ENCODE peak calls at places on chromosomes 11 and 22, in five cellular contexts. One of them, this sample, is unnamed.

GRCh38 chr11:132115454-132115853 is 745.0 kb downstream of the NTM start:
- DNase-seq in GM13977: no peak
- DNase-seq in lower lobe of right lung: no peak
- DNase-seq in CD8-positive, alpha-beta T cell: no peak
- DNase-seq in CD4-positive, alpha-beta T cell: no peak
- DNase-seq in this sample: no peak

GRCh38 chr11:36109850-36110606 is 166.2 kb downstream of the LDLRAD3 start:
- DNase-seq in GM13977: peak
- DNase-seq in lower lobe of right lung: no peak
- DNase-seq in CD8-positive, alpha-beta T cell: no peak
- DNase-seq in CD4-positive, alpha-beta T cell: no peak
- DNase-seq in this sample: no peak

GRCh38 chr11:74546752-74547151 is 45.6 kb upstream of the POLD3 start:
- DNase-seq in GM13977: no peak
- DNase-seq in lower lobe of right lung: no peak
- DNase-seq in CD8-positive, alpha-beta T cell: no peak
- DNase-seq in CD4-positive, alpha-beta T cell: no peak
- DNase-seq in this sample: no peak

GRCh38 chr22:37904572-37905533 is 1.2 kb upstream of the MICALL1 start:
- DNase-seq in GM13977: no peak
- DNase-seq in lower lobe of right lung: no peak
- DNase-seq in CD8-positive, alpha-beta T cell: no peak
- DNase-seq in CD4-positive, alpha-beta T cell: no peak
- DNase-seq in this sample: no peak

GRCh38 chr11:65579291-65579690 is 3.4 kb downstream of the EHBP1L1 start:
- DNase-seq in GM13977: no peak
- DNase-seq in lower lobe of right lung: no peak
- DNase-seq in CD8-positive, alpha-beta T cell: no peak
- DNase-seq in CD4-positive, alpha-beta T cell: no peak
- DNase-seq in this sample: no peak

GRCh38 chr22:48952256-48953102 is 875.2 kb downstream of the BRD1 start:
- DNase-seq in GM13977: no peak
- DNase-seq in lower lobe of right lung: no peak
- DNase-seq in CD8-positive, alpha-beta T cell: no peak
- DNase-seq in CD4-positive, alpha-beta T cell: no peak
- DNase-seq in this sample: no peak

GRCh38 chr11:57131080-57131790 is 50.5 kb upstream of the LRRC55 start:
- DNase-seq in GM13977: no peak
- DNase-seq in lower lobe of right lung: no peak
- DNase-seq in CD8-positive, alpha-beta T cell: no peak
- DNase-seq in CD4-positive, alpha-beta T cell: no peak
- DNase-seq in this sample: no peak

GRCh38 chr22:46968848-46969247 is 206.4 kb downstream of the TBC1D22A start:
- DNase-seq in GM13977: no peak
- DNase-seq in lower lobe of right lung: no peak
- DNase-seq in CD8-positive, alpha-beta T cell: no peak
- DNase-seq in CD4-positive, alpha-beta T cell: no peak
- DNase-seq in this sample: no peak

GRCh38 chr22:19871845-19872778 is 17.4 kb upstream of the GNB1L start:
- DNase-seq in GM13977: no peak
- DNase-seq in lower lobe of right lung: peak
- DNase-seq in CD8-positive, alpha-beta T cell: no peak
- DNase-seq in CD4-positive, alpha-beta T cell: no peak
- DNase-seq in this sample: peak

GRCh38 chr11:105937331-105937730 is 84.7 kb downstream of the MSANTD4 start:
- DNase-seq in GM13977: no peak
- DNase-seq in lower lobe of right lung: no peak
- DNase-seq in CD8-positive, alpha-beta T cell: no peak
- DNase-seq in CD4-positive, alpha-beta T cell: no peak
- DNase-seq in this sample: no peak

GRCh38 chr11:114084414-114084813 is 24.9 kb downstream of the ZBTB16 start:
- DNase-seq in GM13977: no peak
- DNase-seq in lower lobe of right lung: no peak
- DNase-seq in CD8-positive, alpha-beta T cell: no peak
- DNase-seq in CD4-positive, alpha-beta T cell: no peak
- DNase-seq in this sample: no peak

GRCh38 chr11:29312817-29313216 is 704.0 kb downstream of the KCNA4 start:
- DNase-seq in GM13977: no peak
- DNase-seq in lower lobe of right lung: no peak
- DNase-seq in CD8-positive, alpha-beta T cell: no peak
- DNase-seq in CD4-positive, alpha-beta T cell: no peak
- DNase-seq in this sample: no peak

GRCh38 chr11:73980001-73980960 is 2.4 kb downstream of the UCP2 start:
- DNase-seq in GM13977: peak
- DNase-seq in lower lobe of right lung: peak
- DNase-seq in CD8-positive, alpha-beta T cell: peak
- DNase-seq in CD4-positive, alpha-beta T cell: peak
- DNase-seq in this sample: no peak

GRCh38 chr11:28581286-28582242 is 473.4 kb downstream of the METTL15 start:
- DNase-seq in GM13977: no peak
- DNase-seq in lower lobe of right lung: no peak
- DNase-seq in CD8-positive, alpha-beta T cell: no peak
- DNase-seq in CD4-positive, alpha-beta T cell: no peak
- DNase-seq in this sample: no peak

GRCh38 chr11:12506502-12506921 is 129.1 kb downstream of the PARVA start:
- DNase-seq in GM13977: no peak
- DNase-seq in lower lobe of right lung: no peak
- DNase-seq in CD8-positive, alpha-beta T cell: no peak
- DNase-seq in CD4-positive, alpha-beta T cell: no peak
- DNase-seq in this sample: no peak

GRCh38 chr11:12502041-12502440 is 124.7 kb downstream of the PARVA start:
- DNase-seq in GM13977: no peak
- DNase-seq in lower lobe of right lung: no peak
- DNase-seq in CD8-positive, alpha-beta T cell: no peak
- DNase-seq in CD4-positive, alpha-beta T cell: no peak
- DNase-seq in this sample: no peak

GRCh38 chr11:12505183-12505582 is 127.8 kb downstream of the PARVA start:
- DNase-seq in GM13977: no peak
- DNase-seq in lower lobe of right lung: no peak
- DNase-seq in CD8-positive, alpha-beta T cell: no peak
- DNase-seq in CD4-positive, alpha-beta T cell: no peak
- DNase-seq in this sample: no peak

GRCh38 chr11:12502950-12503579 is 125.7 kb downstream of the PARVA start:
- DNase-seq in GM13977: no peak
- DNase-seq in lower lobe of right lung: no peak
- DNase-seq in CD8-positive, alpha-beta T cell: no peak
- DNase-seq in CD4-positive, alpha-beta T cell: no peak
- DNase-seq in this sample: no peak

DNA sequence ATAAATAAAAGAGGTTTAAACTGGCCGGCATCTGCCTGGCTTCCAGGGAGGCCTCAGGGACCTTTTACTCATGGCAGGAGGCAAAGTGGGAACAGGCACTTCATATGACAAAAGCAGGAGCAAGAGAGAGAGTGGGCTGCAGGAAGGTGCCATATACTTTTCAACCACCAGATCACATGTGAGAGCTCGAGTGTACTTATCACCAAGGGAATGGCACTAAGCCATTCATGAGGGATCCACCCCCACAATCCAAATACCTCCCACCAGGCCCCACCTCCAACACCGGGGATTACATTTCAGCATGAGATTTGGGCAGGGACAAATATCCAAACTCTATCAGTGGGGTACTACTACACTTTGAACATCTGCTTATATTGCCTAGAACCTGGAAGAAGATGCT is 126.5 kb downstream of the PARVA start:
- DNase-seq in GM13977: no peak
- DNase-seq in lower lobe of right lung: no peak
- DNase-seq in CD8-positive, alpha-beta T cell: no peak
- DNase-seq in CD4-positive, alpha-beta T cell: no peak
- DNase-seq in this sample: no peak
- TF ChIP-seq CTCF in GM13977: no peak
- TF ChIP-seq CTCF in lower lobe of right lung: no peak
- TF ChIP-seq CTCF in CD8-positive, alpha-beta T cell: no peak
- TF ChIP-seq CTCF in CD4-positive, alpha-beta T cell: no peak
- TF ChIP-seq CTCF in this sample: no peak

GRCh38 chr11:126152586-126152985 is 58.9 kb downstream of the RPUSD4 start:
- DNase-seq in GM13977: no peak
- DNase-seq in lower lobe of right lung: no peak
- DNase-seq in CD8-positive, alpha-beta T cell: no peak
- DNase-seq in CD4-positive, alpha-beta T cell: no peak
- DNase-seq in this sample: no peak

GRCh38 chr11:126149759-126150236 is 61.7 kb downstream of the RPUSD4 start:
- DNase-seq in GM13977: no peak
- DNase-seq in lower lobe of right lung: no peak
- DNase-seq in CD8-positive, alpha-beta T cell: no peak
- DNase-seq in CD4-positive, alpha-beta T cell: no peak
- DNase-seq in this sample: no peak

GRCh38 chr11:126152152-126152551 is 59.3 kb downstream of the RPUSD4 start:
- DNase-seq in GM13977: no peak
- DNase-seq in lower lobe of right lung: no peak
- DNase-seq in CD8-positive, alpha-beta T cell: no peak
- DNase-seq in CD4-positive, alpha-beta T cell: no peak
- DNase-seq in this sample: no peak

GRCh38 chr11:126148317-126148716 is 63.1 kb downstream of the RPUSD4 start:
- DNase-seq in GM13977: no peak
- DNase-seq in lower lobe of right lung: no peak
- DNase-seq in CD8-positive, alpha-beta T cell: no peak
- DNase-seq in CD4-positive, alpha-beta T cell: no peak
- DNase-seq in this sample: no peak

GRCh38 chr11:126150256-126150655 is 61.2 kb downstream of the RPUSD4 start:
- DNase-seq in GM13977: no peak
- DNase-seq in lower lobe of right lung: no peak
- DNase-seq in CD8-positive, alpha-beta T cell: no peak
- DNase-seq in CD4-positive, alpha-beta T cell: no peak
- DNase-seq in this sample: no peak
- TF ChIP-seq CTCF in GM13977: no peak
- TF ChIP-seq CTCF in lower lobe of right lung: no peak
- TF ChIP-seq CTCF in CD8-positive, alpha-beta T cell: no peak
- TF ChIP-seq CTCF in CD4-positive, alpha-beta T cell: no peak
- TF ChIP-seq CTCF in this sample: no peak

GRCh38 chr11:125626381-125626950 is 1.5 kb downstream of the CHEK1 start:
- DNase-seq in GM13977: peak
- DNase-seq in lower lobe of right lung: no peak
- DNase-seq in CD8-positive, alpha-beta T cell: peak
- DNase-seq in CD4-positive, alpha-beta T cell: peak
- DNase-seq in this sample: no peak
- TF ChIP-seq CTCF in GM13977: peak
- TF ChIP-seq CTCF in lower lobe of right lung: no peak
- TF ChIP-seq CTCF in CD8-positive, alpha-beta T cell: peak
- TF ChIP-seq CTCF in CD4-positive, alpha-beta T cell: peak
- TF ChIP-seq CTCF in this sample: no peak

DNA sequence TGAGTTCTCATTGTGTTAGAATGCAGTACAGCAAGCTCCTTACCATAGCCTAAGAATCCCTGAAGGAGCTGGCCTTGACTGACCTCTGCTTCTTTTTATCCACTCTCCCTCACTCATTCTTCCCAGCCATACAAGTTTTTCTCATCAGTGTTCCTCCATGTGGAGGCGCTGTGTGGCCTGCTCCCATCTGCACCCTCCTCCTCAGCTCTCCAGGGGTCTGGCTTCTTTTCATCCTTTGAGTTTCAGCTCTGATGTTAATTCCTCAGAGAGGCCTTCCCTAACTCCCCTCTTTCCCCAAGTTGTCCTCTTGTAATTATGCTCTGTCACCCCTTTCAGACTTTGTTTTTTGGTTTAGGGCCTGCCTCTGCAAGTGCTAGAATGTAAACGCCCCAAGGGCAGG is 144.8 kb downstream of the WNT7B start:
- DNase-seq in GM13977: no peak
- DNase-seq in lower lobe of right lung: no peak
- DNase-seq in CD8-positive, alpha-beta T cell: no peak
- DNase-seq in CD4-positive, alpha-beta T cell: no peak
- DNase-seq in this sample: no peak
- TF ChIP-seq CTCF in GM13977: no peak
- TF ChIP-seq CTCF in lower lobe of right lung: no peak
- TF ChIP-seq CTCF in CD8-positive, alpha-beta T cell: no peak
- TF ChIP-seq CTCF in CD4-positive, alpha-beta T cell: no peak
- TF ChIP-seq CTCF in this sample: no peak

GRCh38 chr22:31085493-31085824 is 4.3 kb downstream of the SMTN start:
- DNase-seq in GM13977: no peak
- DNase-seq in lower lobe of right lung: no peak
- DNase-seq in CD8-positive, alpha-beta T cell: no peak
- DNase-seq in CD4-positive, alpha-beta T cell: no peak
- DNase-seq in this sample: peak
- TF ChIP-seq CTCF in GM13977: peak
- TF ChIP-seq CTCF in lower lobe of right lung: no peak
- TF ChIP-seq CTCF in CD8-positive, alpha-beta T cell: peak
- TF ChIP-seq CTCF in CD4-positive, alpha-beta T cell: peak
- TF ChIP-seq CTCF in this sample: no peak

DNA sequence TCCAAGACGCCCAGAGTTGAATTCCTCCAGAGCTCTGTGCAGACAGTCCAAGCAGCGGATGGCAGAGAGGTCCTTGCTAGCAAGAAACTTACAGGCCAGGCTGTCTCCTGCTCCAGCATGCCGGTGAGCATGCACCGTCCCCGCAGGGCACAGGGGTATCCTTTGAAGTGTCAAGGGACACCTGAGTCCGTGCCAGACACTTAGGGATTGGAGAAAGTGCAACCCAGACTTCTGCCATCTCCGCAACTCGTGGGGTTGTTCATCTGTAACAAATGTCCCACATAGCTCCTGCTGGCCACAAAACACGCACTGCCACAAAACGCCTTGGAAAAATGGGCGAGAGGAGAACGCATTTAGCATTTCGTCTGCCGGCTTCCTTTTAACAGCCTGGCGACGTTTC is 13.3 kb downstream of the TSPO start:
- DNase-seq in GM13977: no peak
- DNase-seq in lower lobe of right lung: no peak
- DNase-seq in CD8-positive, alpha-beta T cell: no peak
- DNase-seq in CD4-positive, alpha-beta T cell: no peak
- DNase-seq in this sample: no peak
- TF ChIP-seq CTCF in GM13977: no peak
- TF ChIP-seq CTCF in lower lobe of right lung: no peak
- TF ChIP-seq CTCF in CD8-positive, alpha-beta T cell: no peak
- TF ChIP-seq CTCF in CD4-positive, alpha-beta T cell: no peak
- TF ChIP-seq CTCF in this sample: no peak

GRCh38 chr11:8168485-8169257 is at the start of gene RIC3:
- DNase-seq in GM13977: peak
- DNase-seq in lower lobe of right lung: peak
- DNase-seq in CD8-positive, alpha-beta T cell: peak
- DNase-seq in CD4-positive, alpha-beta T cell: peak
- DNase-seq in this sample: peak
- TF ChIP-seq CTCF in GM13977: peak
- TF ChIP-seq CTCF in lower lobe of right lung: no peak
- TF ChIP-seq CTCF in CD8-positive, alpha-beta T cell: no peak
- TF ChIP-seq CTCF in CD4-positive, alpha-beta T cell: no peak
- TF ChIP-seq CTCF in this sample: no peak

DNA sequence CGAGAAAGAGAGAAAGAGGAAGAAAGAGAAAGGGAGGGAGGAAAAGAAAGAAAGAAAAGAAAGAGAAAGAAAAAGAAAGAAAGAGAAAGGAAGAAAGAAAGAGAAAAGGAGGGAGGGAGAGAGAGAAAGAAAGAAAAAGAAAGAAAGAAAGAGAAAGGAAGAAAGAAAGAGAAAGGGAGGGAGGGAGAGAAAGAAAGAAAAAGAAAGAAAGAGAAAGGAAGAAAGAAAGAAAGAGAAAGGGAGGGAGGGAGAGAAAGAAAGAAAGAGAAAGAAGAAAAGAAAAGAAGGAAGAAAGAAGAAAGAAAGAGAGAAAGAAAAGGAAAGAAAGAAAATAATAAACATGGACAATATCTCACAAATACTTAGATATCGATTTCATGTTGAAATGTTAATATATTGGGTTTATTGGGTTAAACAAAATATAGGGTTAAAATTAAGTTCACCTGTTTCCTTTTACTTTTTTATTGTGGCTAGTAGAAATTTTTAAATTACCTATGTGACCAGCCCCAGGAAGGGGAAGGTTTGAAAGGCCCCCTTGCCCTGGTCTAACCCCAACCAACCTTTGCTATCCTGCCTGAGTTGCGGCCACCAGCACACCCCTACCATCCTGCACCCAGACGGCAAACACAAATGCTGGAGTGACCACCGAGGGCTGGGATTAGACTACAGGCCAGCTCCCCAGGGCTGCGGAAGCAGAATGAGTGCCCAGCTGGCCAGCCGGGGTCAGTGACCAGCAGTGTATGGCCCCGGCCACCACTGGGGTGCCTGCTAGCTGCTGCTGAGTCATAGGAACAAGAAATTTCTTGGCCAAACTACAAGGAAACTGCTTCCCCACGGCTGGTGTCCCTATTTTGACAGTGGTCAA is 81.0 kb upstream of the FGF3 start:
- DNase-seq in GM13977: no peak
- DNase-seq in lower lobe of right lung: no peak
- DNase-seq in CD8-positive, alpha-beta T cell: no peak
- DNase-seq in CD4-positive, alpha-beta T cell: no peak
- DNase-seq in this sample: no peak
- TF ChIP-seq CTCF in GM13977: no peak
- TF ChIP-seq CTCF in lower lobe of right lung: no peak
- TF ChIP-seq CTCF in CD8-positive, alpha-beta T cell: peak
- TF ChIP-seq CTCF in CD4-positive, alpha-beta T cell: no peak
- TF ChIP-seq CTCF in this sample: no peak